ENCODE peak calls at places on chromosomes 12 and 14, in eight cellular contexts. E is astrocyte of the spinal cord, Q is AG10803, X is fibroblast of pulmonary artery, N is PC-9, Y is lower leg skin, G is heart right ventricle, Z is A549. K is an unnamed sample.

GRCh38 chr12:26172478-26172877 is 22.9 kb upstream of the SSPN start:
- DNase-seq in Q (no peak), E (no peak), Z (no peak), G (no peak), Y (no peak), X (no peak), N (no peak), K (no peak)

GRCh38 chr14:69657961-69658360 is 46.6 kb downstream of the SUSD6 start:
- DNase-seq in N (peak), X (peak), Y (peak), Z (no peak), E (peak), Q (peak), G (no peak), K (no peak)

GRCh38 chr12:98908866-98909265 is 263.8 kb downstream of the APAF1 start:
- DNase-seq in Q (no peak), N (no peak), G (no peak), Z (no peak), X (no peak), E (no peak), Y (no peak), K (no peak)

GRCh38 chr12:126726481-126727217 is 1540.3 kb upstream of the TMEM132C start:
- DNase-seq in N (no peak), Y (no peak), Q (no peak), G (no peak), X (no peak), E (no peak), Z (no peak), K (no peak)

GRCh38 chr12:46818654-46819053 is 7.1 kb downstream of the SLC38A4 start:
- DNase-seq in N (no peak), Q (peak), E (no peak), G (no peak), Z (no peak), X (no peak), Y (no peak), K (no peak)

GRCh38 chr14:56491299-56492285 is 88.0 kb upstream of the TMEM260 start:
- DNase-seq in Y (no peak), E (peak), N (peak), G (no peak), Z (peak), Q (peak), X (peak), K (no peak)

GRCh38 chr12:68352067-68352466 is 19.9 kb upstream of the MDM1 start:
- DNase-seq in N (no peak), Y (no peak), E (no peak), Z (peak), X (no peak), Q (no peak), G (no peak), K (no peak)

GRCh38 chr14:92973265-92973797 is 50.4 kb downstream of the CHGA start:
- DNase-seq in E (peak), X (peak), N (peak), Y (peak), G (peak), Z (peak), Q (peak), K (no peak)

GRCh38 chr14:82180057-82180620 is 646.5 kb upstream of the SEL1L start:
- DNase-seq in N (no peak), Z (no peak), Q (no peak), G (no peak), X (no peak), E (no peak), Y (no peak), K (no peak)

GRCh38 chr12:106428379-106428778 is 70.8 kb downstream of the POLR3B start:
- DNase-seq in Z (no peak), N (no peak), X (peak), Y (no peak), Q (peak), G (no peak), E (peak), K (peak)

DNA sequence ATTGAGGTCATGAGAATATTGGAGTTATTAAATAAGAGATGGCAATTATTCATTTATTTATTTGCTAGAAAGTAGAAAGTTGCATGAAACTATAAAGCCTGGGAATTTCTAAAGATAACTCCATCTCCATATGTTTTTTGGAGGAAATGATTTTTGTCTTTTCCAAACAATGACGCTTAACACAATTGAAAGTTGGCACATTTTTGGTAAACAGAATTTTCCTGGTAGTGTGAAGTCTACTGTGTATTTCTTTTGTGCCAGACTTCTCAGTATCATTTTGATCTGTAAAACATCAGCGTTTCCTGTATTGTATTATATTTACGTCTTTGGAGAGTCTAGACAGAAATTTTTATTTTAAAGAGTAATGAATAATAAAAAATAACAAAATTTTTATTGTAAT is 33.7 kb upstream of the PTPRB start:
- DNase-seq in E (no peak), G (no peak), N (no peak), X (no peak), Z (no peak), Q (no peak), Y (no peak), K (no peak)
- TF ChIP-seq CTCF in E (no peak), G (no peak), N (no peak), X (no peak), Z (no peak), Q (no peak), Y (no peak), K (no peak)

DNA sequence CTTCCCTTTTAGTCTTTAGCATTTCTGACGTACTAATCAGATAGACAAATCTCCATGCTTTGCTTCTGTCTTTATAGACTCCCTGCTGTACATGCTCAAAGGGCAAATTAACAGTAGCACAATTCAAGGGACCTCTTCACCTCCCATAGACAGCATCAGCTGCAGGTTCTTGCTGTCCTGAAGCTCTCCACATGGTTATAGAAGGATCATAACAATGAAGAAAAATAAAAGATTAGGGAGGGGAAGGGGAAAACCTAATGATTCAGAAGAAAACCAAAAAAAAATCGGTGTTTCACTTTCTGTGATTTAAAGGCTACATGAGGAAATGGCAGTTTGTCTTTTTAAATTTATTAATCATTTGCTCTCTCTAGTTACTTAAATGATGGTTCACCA is 155.5 kb downstream of the PTCSC3 start:
- DNase-seq in E (no peak), X (no peak), N (no peak), G (no peak), Z (no peak), Q (no peak), Y (no peak), K (no peak)
- H3K4me3 ChIP-seq in E (no peak), X (no peak), N (no peak), G (no peak), Z (no peak), Q (no peak), Y (no peak), K (no peak)

DNA sequence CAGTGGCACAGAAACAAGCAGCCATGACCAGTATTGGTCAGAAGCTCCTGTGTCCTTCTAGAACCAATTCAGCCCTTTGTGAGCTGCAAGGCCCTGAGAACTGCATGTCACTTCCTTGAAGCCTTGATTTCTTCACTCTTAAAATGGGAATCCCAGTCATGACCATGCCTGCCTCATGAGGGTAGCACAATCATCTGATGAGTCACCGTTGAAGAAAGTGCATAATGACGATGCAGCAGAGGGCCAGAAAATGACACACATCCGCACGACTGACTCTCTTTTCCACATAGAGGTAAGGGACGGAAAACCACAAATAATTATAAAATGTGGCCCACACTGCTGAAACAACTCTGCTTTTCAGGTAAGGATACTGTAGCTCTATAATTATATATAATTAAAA is 777.4 kb downstream of the BCL11B start:
- DNase-seq in G (no peak), Q (peak), E (peak), X (no peak), Y (no peak), Z (peak), N (no peak), K (peak)
- TF ChIP-seq CTCF in G (no peak), Q (no peak), E (no peak), X (no peak), Y (no peak), Z (no peak), N (no peak), K (no peak)

GRCh38 chr14:26204954-26205479 is 392.8 kb downstream of the NOVA1 start:
- DNase-seq in Y (peak), G (peak), N (no peak), X (peak), Q (no peak), E (peak), Z (no peak), K (peak)
- H3K4me3 ChIP-seq in Y (peak), G (peak), N (no peak), X (peak), Q (no peak), E (peak), Z (no peak), K (peak)

GRCh38 chr12:96208801-96209534 is 14.8 kb downstream of the ELK3 start:
- DNase-seq in Z (no peak), X (peak), G (no peak), Y (no peak), Q (no peak), N (no peak), E (no peak), K (no peak)
- TF ChIP-seq CTCF in Z (no peak), X (peak), G (peak), Y (no peak), Q (peak), N (no peak), E (peak), K (peak)

GRCh38 chr14:50828738-50829471 is 2.1 kb downstream of the NIN start:
- DNase-seq in X (no peak), G (no peak), Z (no peak), Y (no peak), E (no peak), N (no peak), Q (no peak), K (no peak)
- H3K4me3 ChIP-seq in X (peak), G (no peak), Z (no peak), Y (no peak), E (peak), N (no peak), Q (peak), K (no peak)

GRCh38 chr14:23483216-23483854 is 13.8 kb downstream of the NGDN start:
- DNase-seq in G (no peak), Y (no peak), E (no peak), X (peak), N (no peak), Z (peak), Q (no peak), K (no peak)

GRCh38 chr14:23482814-23483128 is 13.3 kb downstream of the NGDN start:
- DNase-seq in Q (no peak), N (no peak), Z (no peak), X (no peak), G (no peak), Y (no peak), E (no peak), K (no peak)

GRCh38 chr14:23481362-23481970 is 12.0 kb downstream of the NGDN start:
- DNase-seq in E (peak), X (peak), N (no peak), G (no peak), Q (no peak), Y (no peak), Z (no peak), K (no peak)

GRCh38 chr14:23481992-23482813 is 12.7 kb downstream of the NGDN start:
- DNase-seq in Z (no peak), Y (no peak), N (no peak), X (no peak), Q (no peak), G (no peak), E (no peak), K (no peak)

DNA sequence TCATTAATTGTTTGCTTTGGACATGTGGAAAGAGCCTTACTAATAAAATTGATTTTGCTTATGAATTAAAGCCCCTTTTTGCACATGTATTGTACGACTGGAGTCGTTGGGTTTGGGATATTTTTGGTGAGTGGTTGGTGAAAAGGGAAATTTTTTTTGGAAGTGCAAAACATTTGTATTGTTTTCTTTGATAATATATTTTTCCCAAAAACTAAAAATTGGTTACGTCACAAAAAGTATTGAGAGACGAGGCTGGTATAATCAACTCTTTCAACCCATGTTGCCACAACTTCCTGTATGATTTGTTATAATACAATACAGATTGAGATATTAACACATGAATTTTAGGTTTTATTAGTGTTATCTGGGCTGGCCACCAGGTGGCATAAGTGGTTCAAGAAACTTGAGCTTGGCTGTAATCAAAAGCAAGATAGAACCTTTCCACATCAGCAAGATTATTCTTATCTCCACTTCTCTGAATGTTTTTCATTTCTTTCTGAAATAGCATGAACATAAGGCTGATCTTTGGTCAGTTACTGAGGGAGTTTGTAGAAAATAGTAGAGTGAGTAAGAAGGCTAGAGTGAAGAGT is 8.7 kb downstream of the NGDN start:
- DNase-seq in Y (peak), E (peak), X (peak), N (peak), Q (peak), G (no peak), Z (peak), K (peak)
- TF ChIP-seq CTCF in Y (no peak), E (peak), X (peak), N (peak), Q (peak), G (peak), Z (peak), K (peak)

K was measured in retinal pigment epithelial cell.